ENCODE peak calls at places on chromosomes 13 and 19, in five cellular contexts. J is NCI-H2029 treated with DMSO at 0.1 percent for 48 hours, U is left ventricle myocardium superior, C is stromal cell of bone marrow, Q is GOT3. B is an unnamed sample.

GRCh38 chr19:1252818-1253513 is 4.6 kb downstream of the MIDN start:
- DNase-seq in J (no peak), U (peak), C (peak), Q (peak), B (no peak)

GRCh38 chr13:27919934-27920676 is at the start of gene PDX1:
- DNase-seq in J (no peak), U (peak), C (no peak), Q (no peak), B (no peak)

GRCh38 chr19:51565583-51565982 is 5.5 kb upstream of the ZNF175 start:
- DNase-seq in J (no peak), U (no peak), C (no peak), Q (no peak), B (no peak)

GRCh38 chr13:102580552-102581169 is 16.1 kb upstream of the TPP2 start:
- DNase-seq in J (peak), U (no peak), C (peak), Q (no peak), B (peak)

GRCh38 chr19:31784631-31785237 is 435.5 kb upstream of the TSHZ3 start:
- DNase-seq in J (no peak), U (no peak), C (no peak), Q (no peak), B (no peak)

GRCh38 chr19:41095703-41096102 is 7.5 kb downstream of the CYP2A13 start:
- DNase-seq in J (no peak), U (no peak), C (no peak), Q (no peak), B (no peak)

GRCh38 chr13:27374126-27374613 is 50.2 kb upstream of the GTF3A start:
- DNase-seq in J (no peak), U (no peak), C (no peak), Q (no peak), B (no peak)

GRCh38 chr19:2083174-2083854 is 12.8 kb downstream of the MOB3A start:
- DNase-seq in J (no peak), U (no peak), C (no peak), Q (no peak), B (no peak)

GRCh38 chr19:5447700-5448311 is 7.4 kb upstream of the ZNRF4 start:
- DNase-seq in J (no peak), U (no peak), C (no peak), Q (no peak), B (no peak)

GRCh38 chr19:11480927-11481776 is at the start of gene ELAVL3:
- DNase-seq in J (no peak), U (no peak), C (no peak), Q (no peak), B (no peak)

GRCh38 chr19:2720777-2721569 is at the start of gene DIRAS1:
- DNase-seq in J (no peak), U (peak), C (no peak), Q (no peak), B (no peak)

GRCh38 chr19:1360818-1361461 is 22.8 kb upstream of the NDUFS7 start:
- DNase-seq in J (no peak), U (peak), C (peak), Q (no peak), B (no peak)

GRCh38 chr13:52348081-52348480 is 57.9 kb downstream of the THSD1 start:
- DNase-seq in J (no peak), U (no peak), C (peak), Q (no peak), B (no peak)

GRCh38 chr19:12764698-12765097 is 10.7 kb downstream of the HOOK2 start:
- DNase-seq in J (no peak), U (no peak), C (no peak), Q (no peak), B (no peak)

GRCh38 chr13:50386527-50387123 is 371.4 kb downstream of the KCNRG start:
- DNase-seq in J (no peak), U (peak), C (peak), Q (no peak), B (no peak)

GRCh38 chr13:92175330-92175729 is 776.9 kb downstream of the GPC5 start:
- DNase-seq in J (peak), U (no peak), C (peak), Q (no peak), B (no peak)

GRCh38 chr19:42540071-42540553 is 11.8 kb upstream of the CEACAM1 start:
- DNase-seq in J (peak), U (no peak), C (no peak), Q (no peak), B (no peak)

GRCh38 chr13:92137519-92137918 is 739.1 kb downstream of the GPC5 start:
- DNase-seq in J (no peak), U (no peak), C (no peak), Q (no peak), B (no peak)

GRCh38 chr19:50517704-50518075 is 4.0 kb upstream of the ASPDH start:
- DNase-seq in J (no peak), U (peak), C (no peak), Q (no peak), B (no peak)

GRCh38 chr13:50912851-50913250 is 3.3 kb downstream of the RNASEH2B start:
- DNase-seq in J (no peak), U (no peak), C (no peak), Q (no peak), B (no peak)

GRCh38 chr13:32984857-32985626 is 31.2 kb upstream of the KL start:
- DNase-seq in J (peak), U (no peak), C (no peak), Q (no peak), B (no peak)

GRCh38 chr13:23680836-23681235 is 110.6 kb downstream of the TNFRSF19 start:
- DNase-seq in J (no peak), U (no peak), C (no peak), Q (no peak), B (no peak)

GRCh38 chr19:2273356-2274184 is 8.4 kb downstream of the PEAK3 start:
- DNase-seq in J (peak), U (peak), C (peak), Q (peak), B (peak)

GRCh38 chr19:31515931-31516330 is 166.7 kb upstream of the TSHZ3 start:
- DNase-seq in J (no peak), U (no peak), C (no peak), Q (no peak), B (no peak)

GRCh38 chr13:43132228-43132627 is 108.8 kb downstream of the DNAJC15 start:
- DNase-seq in J (no peak), U (no peak), C (no peak), Q (no peak), B (peak)

GRCh38 chr13:49551245-49551644 is 34.1 kb downstream of the RCBTB1 start:
- DNase-seq in J (no peak), U (no peak), C (no peak), Q (no peak), B (no peak)

GRCh38 chr13:78139765-78140164 is 221.1 kb upstream of the EDNRB start:
- DNase-seq in J (no peak), U (no peak), C (no peak), Q (no peak), B (no peak)

GRCh38 chr19:38617283-38617763 is 430 bp downstream of the MAP4K1 start:
- DNase-seq in J (no peak), U (no peak), C (no peak), Q (no peak), B (no peak)

GRCh38 chr19:4097501-4097900 is 26.4 kb downstream of the MAP2K2 start:
- DNase-seq in J (no peak), U (peak), C (peak), Q (no peak), B (no peak)

GRCh38 chr13:94595006-94595942 is 678 bp downstream of the TGDS start:
- DNase-seq in J (no peak), U (peak), C (no peak), Q (no peak), B (no peak)

GRCh38 chr19:20423381-20424207 is 142.0 kb downstream of the ZNF737 start:
- DNase-seq in J (peak), U (peak), C (peak), Q (no peak), B (peak)